ENCODE peak calls at places on chromosomes 1 and 21, in eight cellular contexts. Q is effector memory CD8-positive, alpha-beta T cell; U is HCEC 1CT; N is left ventricle myocardium inferior; M is NCI-H345; Y is GM12878; S is HFF-Myc; A is HT1080. W is an unnamed sample.
A peak's percentile ranks its signal among the peaks of the same experiment; 100 is the strongest.

GRCh38 chr1:223479718-223480425 is 86.7 kb downstream of the CCDC185 start:
- DNase-seq in M (peak; percentile 88), A (no peak), N (no peak), Q (no peak), U (no peak), S (no peak), Y (no peak), W (peak; percentile 28)

GRCh38 chr1:224052767-224053166 is 61.1 kb upstream of the FBXO28 start:
- DNase-seq in A (peak; percentile 89), N (no peak), U (peak; percentile 86), Q (no peak), M (no peak), Y (no peak), S (no peak), W (no peak)

GRCh38 chr1:21673277-21673780 is 4.2 kb upstream of the RAP1GAP start:
- DNase-seq in U (peak; percentile 5), M (peak; percentile 22), N (peak; percentile 79), Y (no peak), S (peak; percentile 29), Q (no peak), A (no peak), W (no peak)

GRCh38 chr1:205570796-205571537 is 60.8 kb downstream of the ELK4 start:
- DNase-seq in Y (no peak), Q (no peak), N (no peak), U (no peak), S (no peak), A (no peak), M (no peak), W (no peak)

GRCh38 chr1:8745749-8746390 is 71.6 kb downstream of the RERE start:
- DNase-seq in U (no peak), Q (no peak), M (no peak), S (no peak), N (no peak), Y (no peak), A (no peak), W (no peak)

GRCh38 chr1:77624102-77624501 is 58.4 kb downstream of the ZZZ3 start:
- DNase-seq in A (no peak), S (no peak), N (no peak), Q (no peak), M (no peak), Y (no peak), U (no peak), W (no peak)

GRCh38 chr21:17709266-17709611 is 96.5 kb upstream of the BTG3 start:
- DNase-seq in M (no peak), U (no peak), S (no peak), A (no peak), Q (no peak), Y (peak; percentile 67), N (no peak), W (no peak)

GRCh38 chr1:2546515-2547209 is 9.5 kb upstream of the TNFRSF14 start:
- DNase-seq in Y (peak; percentile 82), M (peak; percentile 95), S (no peak), Q (peak; percentile 80), A (peak; percentile 93), N (peak; percentile 83), U (peak; percentile 60), W (peak; percentile 48)

GRCh38 chr1:59445040-59445439 is 148.1 kb downstream of the FGGY start:
- DNase-seq in A (peak; percentile 17), Y (no peak), U (peak; percentile 20), M (no peak), Q (no peak), N (no peak), S (no peak), W (no peak)

GRCh38 chr1:38153426-38154088 is 107.0 kb upstream of the POU3F1 start:
- DNase-seq in A (no peak), U (no peak), Q (no peak), S (no peak), Y (no peak), N (no peak), M (peak; percentile 4), W (peak; percentile 90)

GRCh38 chr21:43772368-43772870 is 3.7 kb downstream of the CSTB start:
- DNase-seq in M (no peak), A (no peak), Y (no peak), Q (no peak), N (no peak), S (no peak), U (no peak), W (no peak)

W was measured in NCI-H524.